ENCODE peak calls at places on chromosomes 3 and 15, in seven cellular contexts. A is H9, U is IMR-90, X is mesendoderm, N is mesenchymal stem cell, W is H1, O is trophoblast cell. M is an unnamed sample.

GRCh38 chr15:91271565-91272153 is 171.6 kb downstream of the SV2B start:
- DNase-seq in N (peak), X (peak), A (peak), O (peak), W (no peak), U (peak), M (peak)

GRCh38 chr15:73050561-73051297 is 1.5 kb upstream of the NEO1 start:
- DNase-seq in A (no peak), W (no peak), U (no peak), O (no peak), N (no peak), X (no peak), M (no peak)

GRCh38 chr3:10249833-10250232 is 1.6 kb downstream of the TATDN2 start:
- DNase-seq in W (no peak), O (no peak), A (no peak), N (peak), X (no peak), U (peak), M (no peak)

GRCh38 chr3:71684752-71685151 is 40.5 kb downstream of the EIF4E3 start:
- DNase-seq in N (peak), A (no peak), O (no peak), X (peak), U (peak), W (no peak), M (no peak)

GRCh38 chr15:74422723-74423442 is 10.9 kb downstream of the SEMA7A start:
- DNase-seq in W (peak), U (peak), A (peak), X (peak), O (peak), N (peak), M (no peak)

GRCh38 chr3:99515-99914 is 97.0 kb upstream of the CHL1 start:
- DNase-seq in W (no peak), X (no peak), N (no peak), A (no peak), U (no peak), O (no peak), M (no peak)

GRCh38 chr15:48285329-48286214 is 45.7 kb upstream of the DUT start:
- DNase-seq in U (peak), A (peak), N (peak), X (peak), W (no peak), O (peak), M (peak)

GRCh38 chr3:125322166-125322565 is 53.0 kb downstream of the ZNF148 start:
- DNase-seq in X (no peak), N (no peak), O (no peak), U (peak), A (no peak), W (no peak), M (no peak)

GRCh38 chr3:151379083-151379734 is 5.3 kb downstream of the P2RY12 start:
- DNase-seq in U (no peak), N (peak), O (peak), X (peak), A (peak), W (no peak), M (peak)

GRCh38 chr15:66947471-66947870 is 117.9 kb upstream of the SMAD3 start:
- DNase-seq in N (peak), A (no peak), U (peak), O (peak), W (no peak), X (peak), M (no peak)

GRCh38 chr3:2823016-2823415 is 287.2 kb downstream of the IL5RA start:
- DNase-seq in O (no peak), N (peak), U (no peak), W (no peak), A (no peak), X (no peak), M (no peak)
- H2BK120ac ChIP-seq in O (no peak), N (no peak), U (no peak), W (no peak), A (no peak), X (no peak), M (no peak)

GRCh38 chr3:48727511-48727910 is 10.5 kb upstream of the IP6K2 start:
- DNase-seq in W (no peak), U (no peak), N (no peak), O (no peak), A (no peak), X (no peak), M (no peak)

DNA sequence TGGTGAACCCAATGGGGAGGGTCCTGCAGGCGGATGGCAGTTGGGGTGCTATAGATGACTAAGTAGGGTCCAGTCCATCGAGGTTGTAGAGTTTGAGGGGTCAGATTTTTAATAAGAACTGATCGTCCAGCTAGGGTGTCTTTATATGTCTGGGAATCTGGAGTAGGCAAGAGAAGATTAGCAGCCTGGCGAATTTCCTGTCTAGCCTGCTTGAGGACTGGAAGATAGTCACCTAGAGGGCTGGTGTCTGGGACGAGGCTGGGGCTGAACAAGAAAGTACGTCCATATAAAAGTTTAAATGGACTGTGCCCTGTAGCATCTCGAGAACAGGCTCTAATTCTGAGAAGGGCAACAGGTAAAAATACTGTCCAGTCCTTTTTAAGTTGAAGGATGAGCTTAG is 6.7 kb upstream of the IP6K2 start:
- DNase-seq in O (no peak), X (no peak), U (no peak), N (no peak), A (no peak), W (no peak), M (no peak)
- H3K23ac ChIP-seq in O (no peak), X (no peak), U (no peak), N (no peak), A (no peak), W (no peak), M (no peak)

GRCh38 chr3:35722902-35723301 is 83.6 kb downstream of the ARPP21 start:
- DNase-seq in W (no peak), U (no peak), A (no peak), O (no peak), N (no peak), X (no peak), M (no peak)
- H2BK5ac ChIP-seq in W (no peak), U (no peak), A (no peak), O (no peak), N (no peak), X (no peak), M (no peak)

GRCh38 chr15:50886611-50887350 is 21.7 kb upstream of the AP4E1 start:
- DNase-seq in N (no peak), X (no peak), U (no peak), W (no peak), A (no peak), O (no peak), M (no peak)

GRCh38 chr15:50888054-50888453 is 20.4 kb upstream of the AP4E1 start:
- DNase-seq in X (no peak), U (peak), O (no peak), N (no peak), W (no peak), A (no peak), M (no peak)

GRCh38 chr15:50890751-50891150 is 17.7 kb upstream of the AP4E1 start:
- DNase-seq in A (no peak), N (no peak), W (no peak), U (peak), X (no peak), O (peak), M (no peak)

GRCh38 chr15:50891159-50891558 is 17.3 kb upstream of the AP4E1 start:
- DNase-seq in U (no peak), N (no peak), A (no peak), X (no peak), W (no peak), O (no peak), M (no peak)

DNA sequence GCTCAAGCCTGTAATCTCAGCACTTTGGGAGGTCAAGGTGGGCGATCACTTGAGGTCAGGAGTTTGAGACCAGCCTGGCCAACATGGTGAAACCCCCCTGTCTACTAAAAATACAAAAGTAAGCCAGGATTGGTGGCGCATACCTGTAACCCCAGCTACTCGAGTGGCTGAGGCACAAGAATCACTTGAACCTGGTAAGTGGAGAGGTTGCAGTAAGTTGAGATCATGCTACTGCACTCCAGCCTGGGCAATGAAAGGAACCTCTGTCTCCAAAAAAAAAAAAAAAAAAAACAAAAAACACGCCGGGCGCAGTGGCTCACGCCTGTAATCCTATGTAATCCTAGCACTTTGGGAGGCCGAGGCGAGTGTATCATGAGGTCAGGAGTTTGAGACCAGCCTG is 18.9 kb upstream of the AP4E1 start:
- DNase-seq in W (no peak), U (no peak), A (no peak), O (no peak), X (no peak), N (no peak), M (no peak)
- H2BK120ac ChIP-seq in W (no peak), U (no peak), A (no peak), O (no peak), X (no peak), N (no peak), M (no peak)

DNA sequence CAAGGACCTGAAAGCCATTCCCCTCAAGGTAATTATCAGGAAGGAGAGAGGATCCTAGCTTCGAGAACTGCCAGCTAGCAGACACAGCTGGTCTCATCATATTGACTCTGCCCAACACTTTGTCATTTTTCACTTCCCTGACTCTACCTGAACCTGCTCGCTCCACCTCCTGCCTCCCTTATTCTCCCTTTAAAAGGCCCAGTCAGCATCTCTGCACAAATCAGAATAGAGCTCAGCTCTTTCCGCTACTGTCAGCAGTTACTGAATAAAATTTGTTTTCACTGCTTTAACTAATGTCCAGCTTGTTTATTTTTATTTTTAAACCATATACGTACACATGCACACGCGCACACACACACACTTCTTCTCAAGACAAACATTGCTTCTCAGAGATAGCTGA is 57.2 kb upstream of the MCF2L2 start:
- DNase-seq in A (no peak), X (no peak), W (no peak), N (no peak), U (no peak), O (no peak), M (no peak)
- H3K23ac ChIP-seq in A (no peak), X (no peak), W (no peak), N (no peak), U (no peak), O (no peak), M (no peak)

DNA sequence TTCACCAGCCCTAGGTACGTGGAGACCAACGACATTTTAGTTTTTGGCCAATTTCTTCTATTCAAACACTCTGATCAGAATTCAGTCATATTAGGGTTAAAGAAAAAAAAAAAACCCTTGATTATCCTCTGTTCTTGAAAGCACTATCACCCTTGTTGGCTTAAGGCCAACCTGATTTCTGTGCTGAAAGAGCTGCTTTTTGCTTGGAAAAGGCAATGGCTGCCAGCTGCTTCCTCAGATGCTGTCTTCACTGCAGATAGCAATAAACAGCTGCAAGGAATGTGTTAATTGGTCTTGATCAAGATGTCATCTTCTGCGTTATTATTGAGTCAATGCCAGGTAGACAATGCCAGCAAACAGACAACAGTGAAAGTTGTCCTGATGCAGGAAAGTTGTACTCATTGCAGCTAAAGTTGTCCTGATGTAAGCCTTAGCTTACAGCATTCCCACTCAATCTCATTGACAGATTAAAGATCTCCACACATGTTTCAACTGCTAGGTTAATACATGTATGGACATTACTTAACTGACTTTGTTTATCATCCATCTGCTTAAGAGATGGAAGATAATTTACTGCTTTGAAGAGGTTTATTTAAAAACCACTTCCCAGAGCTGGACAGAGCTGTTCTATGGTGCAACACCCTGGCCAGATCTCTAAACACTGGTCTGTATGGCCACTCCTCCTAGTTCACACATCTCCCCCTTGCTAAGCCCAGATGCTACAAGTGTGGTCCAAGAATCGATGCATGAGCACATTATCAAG is 251.0 kb upstream of the MCTP2 start:
- DNase-seq in W (no peak), U (no peak), O (no peak), A (no peak), X (no peak), N (peak), M (no peak)
- H2BK5ac ChIP-seq in W (no peak), U (no peak), O (no peak), A (no peak), X (no peak), N (no peak), M (no peak)

GRCh38 chr3:74000715-74001114 is 376.0 kb upstream of the PDZRN3 start:
- DNase-seq in W (no peak), O (no peak), N (no peak), A (no peak), X (no peak), U (no peak), M (no peak)

GRCh38 chr3:74003712-74004111 is 379.0 kb upstream of the PDZRN3 start:
- DNase-seq in N (no peak), W (no peak), O (no peak), A (no peak), X (no peak), U (no peak), M (no peak)

GRCh38 chr3:74001481-74001880 is 376.7 kb upstream of the PDZRN3 start:
- DNase-seq in O (no peak), U (no peak), X (no peak), W (no peak), N (no peak), A (no peak), M (no peak)

GRCh38 chr3:73999501-73999900 is 374.8 kb upstream of the PDZRN3 start:
- DNase-seq in W (no peak), N (no peak), X (no peak), A (no peak), O (no peak), U (no peak), M (no peak)
- H2BK120ac ChIP-seq in W (no peak), N (no peak), X (no peak), A (no peak), O (no peak), U (no peak), M (no peak)

GRCh38 chr3:65029130-65029529 is 341.3 kb upstream of the ADAMTS9 start:
- DNase-seq in X (no peak), N (no peak), U (no peak), O (no peak), W (no peak), A (no peak), M (no peak)

GRCh38 chr3:65030014-65030627 is 342.3 kb upstream of the ADAMTS9 start:
- DNase-seq in O (no peak), N (no peak), U (no peak), X (no peak), A (no peak), W (no peak), M (no peak)

GRCh38 chr3:65035231-65035630 is 347.4 kb upstream of the ADAMTS9 start:
- DNase-seq in U (no peak), N (no peak), W (no peak), X (no peak), A (no peak), O (no peak), M (no peak)

GRCh38 chr3:65030847-65031463 is 343.2 kb upstream of the ADAMTS9 start:
- DNase-seq in U (peak), X (peak), N (peak), W (no peak), A (no peak), O (peak), M (no peak)

DNA sequence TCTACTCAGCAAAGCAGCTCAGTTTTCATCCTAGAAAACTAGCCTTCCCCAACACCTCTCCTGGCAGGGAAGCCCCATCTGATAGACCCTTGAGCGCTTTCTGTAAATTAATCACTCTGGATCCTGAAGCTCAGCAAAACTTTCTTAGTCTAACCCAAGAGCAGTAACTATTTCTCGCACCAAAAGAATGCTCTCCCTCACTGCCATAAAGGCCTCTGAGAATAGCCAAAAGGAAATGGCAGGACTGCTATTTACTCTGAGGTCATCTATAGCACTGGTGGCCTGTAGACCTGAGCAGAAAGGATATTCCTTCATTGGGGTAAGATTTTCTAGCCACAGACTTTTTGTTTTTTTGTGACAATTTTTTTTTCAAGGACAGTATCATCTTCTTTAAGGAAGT is 345.8 kb upstream of the ADAMTS9 start:
- DNase-seq in X (peak), W (no peak), A (no peak), U (no peak), O (no peak), N (peak), M (no peak)
- H3K23ac ChIP-seq in X (no peak), W (no peak), A (no peak), U (no peak), O (no peak), N (no peak), M (no peak)

DNA sequence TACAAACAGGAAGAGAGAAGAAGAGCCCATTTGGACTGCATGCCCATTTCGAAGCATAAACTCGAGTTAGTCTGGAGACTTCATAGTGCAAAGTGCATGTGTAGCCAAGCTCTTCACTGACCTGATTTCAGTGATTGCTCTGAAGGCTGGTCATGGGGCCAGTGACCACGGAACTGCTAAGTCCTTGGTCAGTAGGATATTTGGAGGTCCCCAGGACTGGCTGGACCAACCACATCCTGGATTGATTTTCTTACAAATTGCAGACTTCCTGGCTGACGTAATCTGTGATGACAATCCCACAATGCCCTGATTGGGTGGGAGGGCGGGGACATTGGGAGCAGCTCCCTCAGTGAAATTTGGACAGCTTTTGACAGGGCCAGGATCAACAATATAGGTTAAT is 233.4 kb downstream of the CACNA2D3 start:
- DNase-seq in U (no peak), N (no peak), W (no peak), X (no peak), A (no peak), O (no peak), M (no peak)
- H2BK5ac ChIP-seq in U (no peak), N (no peak), W (no peak), X (no peak), A (no peak), O (no peak), M (no peak)